ENCODE peak calls at places on chromosomes 2 and 18, in ten cellular contexts. B is fibroblast of villous mesenchyme; Z is AG10803; E is A549; N is PC-3; K is transverse colon; O is HepG2; P is PC-9; U is CD8-positive, alpha-beta T cell; T is upper lobe of right lung. A is an unnamed sample.

GRCh38 chr2:231399853-231400667 is 4.5 kb downstream of the B3GNT7 start:
- DNase-seq in B (peak; percentile 13), Z (peak; percentile 17), E (peak; percentile 64), N (peak; percentile 67), K (no peak), O (peak; percentile 41), P (peak; percentile 70), U (no peak), T (no peak), A (peak; percentile 69)

GRCh38 chr2:187422277-187422676 is 25.8 kb downstream of the CALCRL start:
- DNase-seq in B (peak; percentile 47), Z (peak; percentile 27), E (no peak), N (no peak), K (no peak), O (no peak), P (no peak), U (no peak), T (no peak), A (peak; percentile 18)

GRCh38 chr2:86482034-86482433 is 40.9 kb downstream of the KDM3A start:
- DNase-seq in B (peak; percentile 27), Z (no peak), E (no peak), N (peak; percentile 53), K (no peak), O (no peak), P (no peak), U (no peak), T (no peak), A (no peak)

GRCh38 chr2:174878537-174879147 is 114.4 kb upstream of the CHRNA1 start:
- DNase-seq in B (peak; percentile 69), Z (peak; percentile 38), E (no peak), N (peak; percentile 50), K (no peak), O (no peak), P (no peak), U (no peak), T (no peak), A (peak; percentile 30)

GRCh38 chr18:34977787-34978532 is 63.3 kb upstream of the MAPRE2 start:
- DNase-seq in B (peak; percentile 28), Z (no peak), E (no peak), N (no peak), K (peak; percentile 76), O (no peak), P (peak; percentile 35), U (peak; percentile 34), T (peak; percentile 82), A (peak; percentile 51)

GRCh38 chr18:58102020-58102419 is 58.0 kb downstream of the NEDD4L start:
- DNase-seq in B (no peak), Z (no peak), E (no peak), N (no peak), K (no peak), O (no peak), P (no peak), U (no peak), T (no peak), A (no peak)

GRCh38 chr2:137220438-137220998 is 455.2 kb downstream of the THSD7B start:
- DNase-seq in B (peak; percentile 66), Z (peak; percentile 80), E (no peak), N (peak; percentile 94), K (no peak), O (no peak), P (no peak), U (no peak), T (no peak), A (peak; percentile 46)

GRCh38 chr2:8408560-8409460 is 273.0 kb upstream of the ID2 start:
- DNase-seq in B (no peak), Z (no peak), E (no peak), N (no peak), K (no peak), O (no peak), P (no peak), U (no peak), T (no peak), A (no peak)

GRCh38 chr2:127293386-127293757 is 572 bp downstream of the ERCC3 start:
- DNase-seq in B (peak; percentile 8), Z (no peak), E (peak; percentile 13), N (peak; percentile 24), K (no peak), O (no peak), P (no peak), U (no peak), T (no peak), A (no peak)

GRCh38 chr18:28905509-28905908 is 728.6 kb upstream of the CDH2 start:
- DNase-seq in B (peak; percentile 47), Z (peak; percentile 17), E (no peak), N (peak; percentile 74), K (no peak), O (no peak), P (no peak), U (no peak), T (no peak), A (peak; percentile 29)

GRCh38 chr2:23801396-23801795 is 125.5 kb downstream of the ATAD2B start:
- DNase-seq in B (peak; percentile 57), Z (peak; percentile 83), E (no peak), N (no peak), K (no peak), O (no peak), P (peak; percentile 52), U (no peak), T (no peak), A (peak; percentile 36)

GRCh38 chr2:238994876-238995275 is 147.0 kb downstream of the TWIST2 start:
- DNase-seq in B (no peak), Z (peak; percentile 39), E (no peak), N (no peak), K (no peak), O (no peak), P (no peak), U (no peak), T (no peak), A (peak; percentile 55)

GRCh38 chr18:63022429-63023022 is 297.0 kb downstream of the BCL2 start:
- DNase-seq in B (no peak), Z (no peak), E (no peak), N (no peak), K (no peak), O (no peak), P (no peak), U (no peak), T (no peak), A (no peak)

GRCh38 chr2:156339110-156339847 is 6.8 kb upstream of the NR4A2 start:
- DNase-seq in B (no peak), Z (no peak), E (no peak), N (no peak), K (peak; percentile 24), O (no peak), P (no peak), U (no peak), T (no peak), A (no peak)

DNA sequence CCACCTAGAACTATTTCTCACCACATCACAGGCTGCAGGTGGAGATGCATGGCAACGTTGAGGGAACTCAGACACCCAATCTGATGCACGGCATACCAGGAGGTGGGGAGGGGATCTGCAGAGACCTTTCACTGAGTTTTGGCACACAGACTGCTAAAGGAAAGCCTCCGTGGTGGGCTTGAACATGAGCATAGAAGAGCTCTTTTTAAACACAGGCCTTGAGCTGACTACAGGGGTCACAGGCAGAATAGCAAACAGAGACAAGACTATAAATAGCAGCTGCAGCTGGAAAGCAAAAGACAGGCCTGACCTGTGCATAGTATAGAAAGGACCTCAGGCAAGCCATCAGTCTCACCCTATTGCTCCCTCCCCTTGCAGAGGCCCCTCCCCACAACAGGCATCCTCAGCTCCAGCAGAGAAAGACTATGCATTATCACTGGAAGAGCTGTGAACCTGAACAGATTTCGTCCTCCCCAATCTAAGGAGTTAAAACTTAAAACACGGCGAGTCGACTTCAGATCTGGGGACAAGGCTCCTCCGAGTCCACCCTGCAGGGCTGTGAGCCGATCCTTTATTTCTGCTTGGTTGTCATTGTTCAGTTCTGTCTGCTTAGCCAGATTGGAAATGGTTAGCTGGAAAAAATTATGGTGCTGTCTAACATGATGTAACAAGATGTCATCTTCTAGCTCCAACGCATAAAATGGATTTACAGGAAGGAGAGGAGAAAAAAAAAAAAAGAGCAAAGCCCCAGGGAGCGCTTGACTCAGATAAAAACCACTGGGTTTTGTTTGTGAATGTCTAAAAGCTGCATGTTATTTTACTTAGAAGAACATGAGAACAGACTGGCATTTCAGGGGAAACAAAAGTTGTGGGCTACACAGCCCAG is 25.3 kb upstream of the LCLAT1 start:
- DNase-seq in B (peak; percentile 79), Z (peak; percentile 95), E (no peak), N (no peak), K (no peak), O (no peak), P (no peak), U (peak; percentile 27), T (no peak), A (peak; percentile 88)
- H3K4me3 ChIP-seq in B (no peak overlapping the region), Z (peak overlapping the region; percentile 36), E (no peak overlapping the region), N (no peak overlapping the region), K (no peak overlapping the region), O (no peak overlapping the region), P (no peak overlapping the region), U (peak overlapping the region; percentile 26), T (no peak overlapping the region), A (peak overlapping the region; percentile 29)

DNA sequence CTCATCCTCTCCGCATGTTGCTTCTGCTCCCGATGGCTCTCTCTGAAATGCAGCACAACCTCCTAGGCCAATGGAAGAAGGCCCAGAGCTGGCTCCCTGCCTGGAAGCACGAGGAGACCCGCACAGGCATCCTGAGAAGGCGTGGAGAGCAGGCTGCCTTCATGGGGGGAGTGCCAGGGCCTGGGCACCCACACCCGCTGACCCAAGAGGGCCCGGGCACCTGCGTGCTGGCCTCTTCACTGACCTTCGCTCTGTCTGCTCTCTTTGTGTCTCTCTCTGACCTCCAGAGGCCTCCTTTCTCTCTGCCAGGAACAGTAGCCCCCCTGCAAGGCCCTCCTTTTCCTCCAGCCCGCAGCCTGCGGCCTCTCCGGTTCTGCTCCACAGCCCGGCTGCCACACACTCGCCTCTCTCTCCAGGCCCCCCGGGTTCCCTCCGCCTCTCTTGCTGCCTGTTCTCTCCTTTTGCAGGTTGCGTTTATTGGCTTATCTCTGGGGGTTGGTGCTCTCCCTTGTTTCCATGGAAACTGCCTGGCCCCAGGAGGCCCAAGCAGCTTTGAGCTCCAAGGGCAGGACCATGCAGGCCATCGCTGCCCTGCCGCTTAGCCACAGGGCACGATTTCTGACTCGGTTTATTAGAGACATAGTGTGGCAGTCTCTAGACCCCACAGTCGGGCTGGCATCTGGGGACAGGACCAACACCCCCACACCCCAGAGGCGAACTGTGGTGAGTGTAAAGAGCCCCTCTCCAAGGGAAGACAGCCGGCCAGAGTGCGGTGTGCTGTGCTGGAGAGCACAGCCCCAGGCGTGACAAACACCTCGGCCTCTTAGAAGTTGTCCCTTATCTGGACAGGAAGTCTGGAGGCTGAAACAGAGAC is 1.7 kb downstream of the MZT2B start:
- DNase-seq in B (peak; percentile 21), Z (peak; percentile 35), E (no peak), N (no peak), K (no peak), O (peak; percentile 32), P (no peak), U (no peak), T (no peak), A (peak; percentile 65)
- H3K4me3 ChIP-seq in B (peak overlapping the region; percentile 61), Z (peak overlapping the region; percentile 72), E (peak overlapping the region; percentile 99), N (peak overlapping the region; percentile 95), K (no peak overlapping the region), O (peak overlapping the region; percentile 61), P (peak overlapping the region; percentile 63), U (no peak overlapping the region), T (no peak overlapping the region), A (peak overlapping the region; percentile 90)

GRCh38 chr2:68734688-68735525 is at the start of gene ARHGAP25:
- DNase-seq in B (peak; percentile 44), Z (no peak), E (no peak), N (no peak), K (peak; percentile 31), O (no peak), P (no peak), U (no peak), T (no peak), A (no peak)
- H3K4me3 ChIP-seq in B (no peak within 1 kb of the TSS), Z (no peak within 1 kb of the TSS), E (no peak within 1 kb of the TSS), N (no peak within 1 kb of the TSS), K (no peak within 1 kb of the TSS), O (no peak within 1 kb of the TSS), P (no peak within 1 kb of the TSS), U (peak within 1 kb of the TSS; percentile 61), T (peak within 1 kb of the TSS; percentile 47), A (no peak within 1 kb of the TSS)

GRCh38 chr2:223956267-223956666 is 996 bp upstream of the MRPL44 start:
- DNase-seq in B (no peak), Z (no peak), E (no peak), N (no peak), K (no peak), O (no peak), P (no peak), U (no peak), T (no peak), A (no peak)
- H3K4me3 ChIP-seq in B (no peak overlapping the region), Z (no peak overlapping the region), E (no peak overlapping the region), N (peak overlapping the region; percentile 90), K (no peak overlapping the region), O (peak overlapping the region; percentile 86), P (peak overlapping the region; percentile 81), U (no peak overlapping the region), T (peak overlapping the region; percentile 82), A (no peak overlapping the region)

A was measured in foreskin fibroblast.